ENCODE peak calls at places on chromosomes 13 and 19, in four cellular contexts. B, Y, H and A are unnamed samples. For H3K4me1, the result is how much of the 10 kb centered on the place peaks cover.

GRCh38 chr19:9842834-9843625 is 7.9 kb downstream of the PIN1 start:
- DNase-seq in B (no peak), Y (no peak), H (no peak), A (no peak)

GRCh38 chr19:45250832-45251451 is at the start of gene MARK4:
- DNase-seq in B (peak), Y (peak), H (peak), A (peak)

GRCh38 chr13:103272770-103273169 is 206.6 kb upstream of the SLC10A2 start:
- DNase-seq in B (no peak), Y (no peak), H (no peak), A (no peak)

GRCh38 chr19:51751655-51752054 is at the start of gene FPR1:
- DNase-seq in B (no peak), Y (no peak), H (no peak), A (no peak)

GRCh38 chr19:35995655-35995993 is 636 bp downstream of the SDHAF1 start:
- DNase-seq in B (peak), Y (peak), H (peak), A (peak)

GRCh38 chr19:8335343-8336071 is 7.6 kb downstream of the KANK3 start:
- DNase-seq in B (no peak), Y (no peak), H (peak), A (no peak)

GRCh38 chr19:35656700-35657099 is 8.6 kb downstream of the COX6B1 start:
- DNase-seq in B (no peak), Y (no peak), H (no peak), A (no peak)

GRCh38 chr19:4713384-4713951 is 10.2 kb downstream of the DPP9 start:
- DNase-seq in B (peak), Y (no peak), H (no peak), A (peak)

GRCh38 chr13:112457485-112457884 is 81.3 kb downstream of the SPACA7 start:
- DNase-seq in B (peak), Y (no peak), H (peak), A (no peak)

GRCh38 chr19:54882758-54883157 is 8.7 kb downstream of the FCAR start:
- DNase-seq in B (no peak), Y (no peak), H (no peak), A (no peak)

GRCh38 chr13:74920361-74920760 is 561.6 kb downstream of the TBC1D4 start:
- DNase-seq in B (no peak), Y (no peak), H (no peak), A (no peak)

GRCh38 chr19:33210266-33210940 is 15.2 kb downstream of the SLC7A10 start:
- DNase-seq in B (no peak), Y (no peak), H (no peak), A (no peak)

GRCh38 chr13:114115191-114115671 is 17.2 kb downstream of the RASA3 start:
- DNase-seq in B (peak), Y (no peak), H (no peak), A (no peak)

GRCh38 chr13:97057196-97057595 is 62.9 kb upstream of the OXGR1 start:
- DNase-seq in B (no peak), Y (no peak), H (no peak), A (peak)

GRCh38 chr19:55289117-55289796 is 5.5 kb downstream of the BRSK1 start:
- DNase-seq in B (no peak), Y (no peak), H (no peak), A (no peak)

GRCh38 chr19:8488351-8488750 is 14.1 kb downstream of the PRAM1 start:
- DNase-seq in B (no peak), Y (peak), H (no peak), A (no peak)

GRCh38 chr13:100765021-100765420 is 90.4 kb upstream of the TMTC4 start:
- DNase-seq in B (no peak), Y (no peak), H (no peak), A (no peak)

GRCh38 chr19:52991484-52991883 is 22.2 kb upstream of the ERVV-1 start:
- DNase-seq in B (no peak), Y (no peak), H (no peak), A (peak)

GRCh38 chr19:15378529-15379082 is 981 bp downstream of the AKAP8 start:
- DNase-seq in B (peak), Y (peak), H (no peak), A (peak)

GRCh38 chr13:43132228-43132627 is 108.8 kb downstream of the DNAJC15 start:
- DNase-seq in B (peak), Y (peak), H (no peak), A (peak)

GRCh38 chr13:98564204-98564603 is 12.7 kb downstream of the STK24 start:
- DNase-seq in B (no peak), Y (no peak), H (no peak), A (no peak)

DNA sequence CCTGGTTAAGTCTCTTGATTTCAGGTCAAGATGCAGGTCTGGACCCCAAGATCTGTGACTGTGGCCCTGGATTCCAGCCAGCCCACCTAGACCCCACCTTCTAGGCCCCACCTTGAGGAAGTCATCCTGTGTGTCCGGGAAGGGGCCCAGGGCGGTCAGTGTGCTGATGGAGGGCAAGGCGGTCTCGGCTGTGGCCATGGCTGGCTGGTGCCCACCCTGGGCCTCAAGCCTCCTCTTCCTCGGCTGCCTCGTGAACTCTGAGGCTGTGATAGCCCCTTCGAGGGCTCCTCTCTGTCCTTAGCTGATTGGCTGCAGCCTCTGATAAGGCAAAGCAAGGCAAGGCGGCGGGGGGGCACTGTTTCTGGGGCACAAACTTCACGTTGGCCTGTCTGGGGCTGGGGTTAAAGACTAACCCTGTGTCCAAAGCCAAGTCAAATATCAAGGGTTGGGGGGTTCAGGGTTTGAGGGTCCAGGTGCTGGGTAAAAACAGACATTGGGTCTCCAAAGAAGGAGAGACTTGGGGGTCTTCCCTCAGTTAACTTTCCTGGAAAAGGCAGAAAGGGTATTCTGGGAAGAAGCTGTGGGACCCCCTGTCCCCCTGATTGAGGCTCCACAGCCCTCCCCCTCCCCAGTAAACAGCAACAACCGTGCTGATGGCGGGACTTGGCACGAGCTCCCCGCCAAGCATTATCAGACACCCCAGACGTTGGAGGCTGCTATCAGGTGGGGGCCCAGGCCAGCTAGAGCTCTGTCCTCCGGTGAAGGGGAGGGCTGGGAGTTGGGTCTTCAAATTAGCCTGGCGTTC is at the start of gene KLF1:
- DNase-seq in B (no peak), Y (no peak), H (no peak), A (no peak)
- H3K9ac ChIP-seq in B (peak), Y (no peak), H (peak), A (no peak)

DNA sequence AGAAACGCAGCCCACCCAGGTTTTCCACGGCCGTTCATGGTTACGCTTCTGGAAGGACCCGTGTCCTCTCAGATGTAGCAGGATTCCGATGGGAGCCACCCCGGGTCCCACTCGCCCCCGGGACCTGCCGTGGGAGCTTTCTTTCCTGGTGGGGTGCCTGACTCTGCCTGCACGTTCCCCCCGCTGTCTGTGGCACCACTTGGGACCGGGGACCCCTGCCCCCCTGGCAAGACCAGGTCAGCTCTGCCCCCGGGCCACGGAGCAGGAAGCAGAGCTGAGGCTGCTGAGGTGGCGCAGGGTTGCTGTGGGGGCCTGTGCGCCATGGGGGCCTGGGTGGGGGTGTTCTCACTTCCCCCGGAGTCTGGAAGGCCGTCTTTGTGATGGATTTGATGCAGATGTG is 12.1 kb downstream of the CSNK1G2 start:
- DNase-seq in B (no peak), Y (no peak), H (no peak), A (no peak)
- H3K4me1 ChIP-seq in B (under half), Y (under half), H (under half), A (under half)

GRCh38 chr19:50016225-50016807 is 8.9 kb downstream of the VRK3 start:
- DNase-seq in B (no peak), Y (no peak), H (no peak), A (no peak)

GRCh38 chr19:50022823-50023222 is 2.3 kb downstream of the VRK3 start:
- DNase-seq in B (no peak), Y (no peak), H (no peak), A (no peak)

GRCh38 chr19:50025022-50025793 is at the start of gene VRK3:
- DNase-seq in B (peak), Y (peak), H (peak), A (peak)

GRCh38 chr19:50024719-50025021 is 502 bp downstream of the VRK3 start:
- DNase-seq in B (no peak), Y (no peak), H (no peak), A (no peak)

DNA sequence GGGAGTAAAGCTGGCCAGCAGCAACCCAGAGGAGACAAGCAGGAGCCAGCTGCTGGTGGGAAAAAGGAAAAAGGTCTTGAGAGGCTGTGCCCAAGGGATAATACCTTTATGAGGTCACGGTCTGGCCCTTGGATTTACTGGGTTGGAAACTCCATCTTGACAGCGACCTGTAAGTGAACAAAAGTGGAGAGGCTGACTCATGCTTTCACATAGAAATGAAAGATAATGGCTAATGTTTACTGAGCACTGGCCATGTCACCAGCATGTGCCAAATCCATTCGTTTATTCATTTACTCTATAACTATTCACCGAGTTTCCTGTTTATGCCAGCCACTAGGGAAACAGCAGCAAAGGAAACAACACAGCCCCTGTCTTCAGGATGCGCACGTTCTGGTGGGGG is 4.7 kb downstream of the VRK3 start:
- DNase-seq in B (no peak), Y (no peak), H (no peak), A (no peak)
- H3K4me3 ChIP-seq in B (no peak), Y (no peak), H (no peak), A (no peak)

DNA sequence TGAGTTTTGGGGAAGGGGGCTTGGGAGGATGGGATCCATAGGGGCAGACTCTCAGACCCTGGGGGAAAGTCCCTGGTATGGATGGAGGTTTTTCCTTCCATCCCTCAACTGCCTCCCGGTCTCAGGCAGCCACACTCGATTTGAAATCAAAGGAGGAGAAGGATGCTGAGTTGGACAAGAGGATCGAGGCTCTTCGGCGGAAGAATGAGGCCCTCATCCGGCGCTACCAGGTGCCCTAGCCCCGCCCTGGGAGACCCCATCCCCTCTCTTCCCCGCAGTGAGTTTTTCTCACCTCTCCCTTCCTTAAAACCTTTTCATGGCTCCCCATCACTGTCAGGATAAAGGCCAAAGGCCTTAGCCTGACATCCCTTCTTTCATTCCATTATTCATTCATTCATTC is 2.1 kb downstream of the CCDC9 start:
- DNase-seq in B (no peak), Y (no peak), H (no peak), A (no peak)
- H3K9ac ChIP-seq in B (peak), Y (peak), H (no peak), A (peak)